ENCODE peak calls at places on chromosomes 7 and 10, in ten cellular contexts. K is fibroblast of the aortic adventitia; V is T1000; X is RKO; B is GM20000; N is foreskin fibroblast; A is nucleus accumbens; L is CD8-positive, alpha-beta T cell; R is heart right ventricle; H is H7. Z is an unnamed sample.

GRCh38 chr7:36784991-36785940 is 61.0 kb upstream of the AOAH start:
- DNase-seq in K (no peak), V (no peak), X (no peak), B (peak), N (no peak), A (no peak), L (peak), R (peak), H (no peak), Z (no peak)

GRCh38 chr7:30986331-30986730 is 22.6 kb downstream of the GHRHR start:
- DNase-seq in K (no peak), V (no peak), X (no peak), B (no peak), N (no peak), A (no peak), L (no peak), R (no peak), H (no peak), Z (no peak)

GRCh38 chr7:80662252-80662651 is 23.8 kb downstream of the CD36 start:
- DNase-seq in K (no peak), V (no peak), X (no peak), B (no peak), N (no peak), A (no peak), L (no peak), R (no peak), H (no peak), Z (no peak)

GRCh38 chr10:90175161-90175681 is 473.8 kb downstream of the KIF20B start:
- DNase-seq in K (peak), V (no peak), X (no peak), B (no peak), N (peak), A (no peak), L (no peak), R (no peak), H (no peak), Z (no peak)

GRCh38 chr7:2012044-2012900 is 220.5 kb downstream of the MAD1L1 start:
- DNase-seq in K (no peak), V (no peak), X (no peak), B (no peak), N (no peak), A (no peak), L (no peak), R (no peak), H (peak), Z (no peak)

GRCh38 chr7:50475340-50475739 is 25.2 kb upstream of the FIGNL1 start:
- DNase-seq in K (no peak), V (no peak), X (no peak), B (no peak), N (no peak), A (no peak), L (no peak), R (no peak), H (peak), Z (no peak)

GRCh38 chr10:16945566-16945965 is 128.3 kb upstream of the RSU1 start:
- DNase-seq in K (peak), V (no peak), X (no peak), B (no peak), N (peak), A (no peak), L (no peak), R (no peak), H (no peak), Z (no peak)

GRCh38 chr7:22694597-22695207 is 32.3 kb upstream of the IL6 start:
- DNase-seq in K (no peak), V (no peak), X (no peak), B (no peak), N (no peak), A (no peak), L (no peak), R (no peak), H (no peak), Z (peak)

GRCh38 chr10:31321396-31321941 is 2.5 kb downstream of the ZEB1 start:
- DNase-seq in K (peak), V (no peak), X (peak), B (no peak), N (peak), A (no peak), L (peak), R (peak), H (no peak), Z (no peak)

GRCh38 chr7:50812109-50812508 is 29.4 kb upstream of the GRB10 start:
- DNase-seq in K (no peak), V (no peak), X (no peak), B (no peak), N (no peak), A (no peak), L (no peak), R (no peak), H (no peak), Z (no peak)

GRCh38 chr7:20270867-20271266 is 53.7 kb upstream of the MACC1 start:
- DNase-seq in K (no peak), V (no peak), X (no peak), B (peak), N (no peak), A (no peak), L (no peak), R (no peak), H (no peak), Z (no peak)

GRCh38 chr10:122639801-122640200 is 59.8 kb downstream of the C10orf120 start:
- DNase-seq in K (no peak), V (no peak), X (no peak), B (no peak), N (no peak), A (no peak), L (no peak), R (no peak), H (no peak), Z (no peak)

GRCh38 chr10:35308809-35309208 is 27.5 kb upstream of the CCNY start:
- DNase-seq in K (no peak), V (no peak), X (no peak), B (no peak), N (no peak), A (no peak), L (no peak), R (no peak), H (no peak), Z (no peak)

GRCh38 chr7:33624172-33624571 is 281.2 kb upstream of the BMPER start:
- DNase-seq in K (no peak), V (no peak), X (no peak), B (no peak), N (no peak), A (no peak), L (no peak), R (no peak), H (no peak), Z (no peak)

GRCh38 chr10:12501324-12501723 is 152.0 kb downstream of the CAMK1D start:
- DNase-seq in K (no peak), V (no peak), X (no peak), B (no peak), N (no peak), A (no peak), L (no peak), R (no peak), H (no peak), Z (no peak)

GRCh38 chr7:63071920-63072319 is 926.7 kb upstream of the ZNF722 start:
- DNase-seq in K (no peak), V (no peak), X (no peak), B (no peak), N (no peak), A (no peak), L (no peak), R (no peak), H (no peak), Z (no peak)

GRCh38 chr7:85699482-85699881 is 512.6 kb upstream of the SEMA3D start:
- DNase-seq in K (no peak), V (no peak), X (no peak), B (no peak), N (no peak), A (no peak), L (no peak), R (no peak), H (no peak), Z (no peak)

GRCh38 chr7:67937717-67938191 is 941.1 kb downstream of the TYW1 start:
- DNase-seq in K (peak), V (peak), X (peak), B (no peak), N (peak), A (no peak), L (no peak), R (peak), H (no peak), Z (peak)

GRCh38 chr7:116711790-116712189 is 39.8 kb downstream of the MET start:
- DNase-seq in K (no peak), V (no peak), X (no peak), B (no peak), N (no peak), A (no peak), L (no peak), R (no peak), H (no peak), Z (no peak)

GRCh38 chr7:97004931-97005763 is at the start of gene DLX6:
- DNase-seq in K (peak), V (peak), X (no peak), B (peak), N (peak), A (no peak), L (no peak), R (no peak), H (peak), Z (no peak)

GRCh38 chr10:15419279-15419874 is 48.3 kb upstream of the FAM171A1 start:
- DNase-seq in K (peak), V (peak), X (peak), B (peak), N (peak), A (no peak), L (no peak), R (peak), H (peak), Z (no peak)

GRCh38 chr10:87658383-87658795 is 1.3 kb upstream of the PAPSS2 start:
- DNase-seq in K (no peak), V (no peak), X (no peak), B (no peak), N (no peak), A (no peak), L (no peak), R (no peak), H (no peak), Z (no peak)

GRCh38 chr7:159201722-159202330 is 57.2 kb upstream of the VIPR2 start:
- DNase-seq in K (no peak), V (no peak), X (no peak), B (no peak), N (no peak), A (no peak), L (no peak), R (no peak), H (no peak), Z (no peak)

GRCh38 chr7:55336540-55336939 is 28.6 kb upstream of the LANCL2 start:
- DNase-seq in K (no peak), V (no peak), X (no peak), B (no peak), N (no peak), A (no peak), L (no peak), R (no peak), H (no peak), Z (no peak)

Z was measured in PC-9.